ENCODE peak calls at places on chromosomes 16 and 17, in five cellular contexts. C is dorsolateral prefrontal cortex, M is lower lobe of right lung, I is bronchial epithelial cell, Z is upper lobe of right lung. J is an unnamed sample.
A peak's percentile ranks its signal among the peaks of the same experiment; 100 is the strongest.

GRCh38 chr16:51818342-51818944 is 667.4 kb upstream of the SALL1 start:
- DNase-seq in I (peak; percentile 48), C (no peak), Z (no peak), M (no peak), J (no peak)

GRCh38 chr16:68005786-68006286 is 6.6 kb upstream of the DPEP2 start:
- DNase-seq in M (peak; percentile 77), Z (peak; percentile 70), C (no peak), I (peak; percentile 90), J (peak; percentile 53)

GRCh38 chr17:7020894-7021664 is 1.8 kb upstream of the BCL6B start:
- DNase-seq in Z (no peak), I (no peak), M (no peak), C (no peak), J (no peak)

GRCh38 chr16:21645261-21645721 is 7.1 kb downstream of the IGSF6 start:
- DNase-seq in M (no peak), I (no peak), C (no peak), Z (no peak), J (peak; percentile 36)

GRCh38 chr16:89096768-89097527 is 3.3 kb downstream of the ACSF3 start:
- DNase-seq in M (no peak), I (no peak), C (no peak), Z (no peak), J (no peak)

GRCh38 chr16:81608515-81609209 is 164.1 kb downstream of the CMIP start:
- DNase-seq in Z (no peak), M (no peak), I (no peak), C (no peak), J (no peak)

GRCh38 chr17:45425125-45425983 is 7.3 kb downstream of the ARHGAP27 start:
- DNase-seq in Z (peak; percentile 91), C (no peak), I (peak; percentile 94), M (peak; percentile 88), J (no peak)

GRCh38 chr17:82876602-82877391 is 37.0 kb upstream of the ZNF750 start:
- DNase-seq in C (peak; percentile 82), I (peak; percentile 80), Z (peak; percentile 92), M (peak; percentile 90), J (no peak)

GRCh38 chr17:2266045-2266864 is 37.3 kb downstream of the SMG6 start:
- DNase-seq in Z (no peak), C (no peak), M (no peak), I (no peak), J (peak; percentile 78)

GRCh38 chr16:15897386-15897785 is 9.0 kb upstream of the CEP20 start:
- DNase-seq in C (no peak), Z (no peak), M (no peak), I (no peak), J (no peak)

GRCh38 chr16:13056607-13057006 is 155.2 kb downstream of the SHISA9 start:
- DNase-seq in M (no peak), I (no peak), C (no peak), Z (no peak), J (no peak)

GRCh38 chr16:84103678-84104077 is 13.1 kb downstream of the MBTPS1 start:
- DNase-seq in C (no peak), I (peak; percentile 68), M (no peak), Z (no peak), J (no peak)

GRCh38 chr17:38542286-38542685 is 63.5 kb downstream of the SRCIN1 start:
- DNase-seq in C (no peak), M (no peak), Z (no peak), I (no peak), J (no peak)

GRCh38 chr17:78131172-78132085 is 858 bp downstream of the TMC8 start:
- DNase-seq in C (peak; percentile 69), M (no peak), Z (peak; percentile 79), I (no peak), J (peak; percentile 56)

GRCh38 chr17:17305282-17305801 is 2.2 kb downstream of the NT5M start:
- DNase-seq in Z (no peak), M (no peak), C (peak; percentile 53), I (no peak), J (peak; percentile 50)

GRCh38 chr16:54411555-54411954 is 125.0 kb upstream of the IRX3 start:
- DNase-seq in M (no peak), C (no peak), Z (no peak), I (no peak), J (no peak)

GRCh38 chr17:67156269-67157199 is 88.5 kb downstream of the HELZ start:
- DNase-seq in M (no peak), Z (no peak), I (peak; percentile 59), C (no peak), J (no peak)

GRCh38 chr17:3865166-3865565 is 19.1 kb upstream of the NCBP3 start:
- DNase-seq in C (no peak), Z (peak; percentile 80), I (peak; percentile 13), M (peak; percentile 62), J (no peak)

GRCh38 chr17:80799553-80800403 is 191.9 kb upstream of the CHMP6 start:
- DNase-seq in C (no peak), Z (no peak), M (no peak), I (no peak), J (no peak)

GRCh38 chr17:13671341-13671740 is 69.6 kb upstream of the HS3ST3A1 start:
- DNase-seq in I (no peak), M (no peak), Z (no peak), C (no peak), J (no peak)

GRCh38 chr16:12027091-12027490 is 50.6 kb downstream of the SNX29 start:
- DNase-seq in M (no peak), I (peak; percentile 88), Z (no peak), C (no peak), J (no peak)

GRCh38 chr17:5941258-5941657 is 128.9 kb upstream of the WSCD1 start:
- DNase-seq in I (no peak), Z (no peak), C (no peak), M (no peak), J (no peak)

GRCh38 chr17:65142247-65142646 is 5.1 kb downstream of the RGS9 start:
- DNase-seq in M (no peak), Z (no peak), C (no peak), I (no peak), J (no peak)

GRCh38 chr17:48647964-48648245 is 21.7 kb upstream of the HOXB9 start:
- DNase-seq in C (no peak), M (no peak), Z (no peak), I (no peak), J (no peak)
- TF ChIP-seq CTCF in C (no peak), M (no peak), Z (no peak), I (no peak), J (no peak)

GRCh38 chr16:87542531-87543102 is 49.8 kb upstream of the ZCCHC14 start:
- DNase-seq in C (no peak), I (no peak), M (no peak), Z (no peak), J (no peak)

GRCh38 chr16:87540072-87540976 is 47.5 kb upstream of the ZCCHC14 start:
- DNase-seq in I (no peak), C (no peak), M (no peak), Z (no peak), J (no peak)

GRCh38 chr16:87541882-87542234 is 49.0 kb upstream of the ZCCHC14 start:
- DNase-seq in M (no peak), Z (no peak), I (no peak), C (no peak), J (no peak)

GRCh38 chr16:87541004-87541881 is 48.4 kb upstream of the ZCCHC14 start:
- DNase-seq in Z (no peak), C (peak; percentile 63), I (peak; percentile 13), M (no peak), J (no peak)

DNA sequence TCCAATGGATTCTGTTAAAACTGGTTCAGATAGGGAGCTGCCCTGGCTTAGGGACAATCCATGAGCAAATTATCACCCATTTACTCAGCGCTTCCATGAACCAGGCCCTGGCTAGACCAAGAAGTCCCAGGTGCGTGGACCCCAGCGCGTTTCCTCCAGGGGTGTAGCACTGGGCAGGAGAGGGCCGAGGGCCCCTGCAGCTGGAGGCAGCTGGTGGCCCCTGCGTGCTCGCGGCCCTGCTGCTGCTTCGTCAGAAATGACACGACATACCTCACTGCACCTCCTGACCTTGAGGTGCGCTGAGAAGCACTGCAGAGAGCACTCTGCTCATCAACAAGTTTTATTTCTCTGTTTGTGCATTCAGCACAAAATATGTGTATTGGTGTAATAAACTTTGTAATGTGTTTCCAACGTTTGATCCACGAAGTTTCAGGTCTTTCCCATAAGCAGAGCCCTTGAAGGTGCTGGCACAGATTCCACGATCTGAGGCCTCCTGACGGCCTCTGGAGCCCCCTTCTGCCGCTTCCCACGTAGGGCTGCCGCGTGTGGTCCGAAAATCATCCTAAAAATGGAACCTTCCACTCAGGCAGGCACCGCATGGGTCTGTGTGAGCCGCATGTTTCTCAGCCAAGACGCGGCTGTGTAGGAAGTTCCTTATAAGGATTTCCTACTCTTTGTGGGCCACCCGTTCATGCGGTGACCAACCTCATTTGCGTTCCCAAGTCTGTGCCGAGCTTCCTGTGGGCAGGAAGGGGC is 50.8 kb upstream of the ZCCHC14 start:
- DNase-seq in Z (no peak), M (no peak), I (no peak), C (no peak), J (no peak)
- TF ChIP-seq CTCF in Z (no peak), M (no peak), I (no peak), C (no peak), J (no peak)

DNA sequence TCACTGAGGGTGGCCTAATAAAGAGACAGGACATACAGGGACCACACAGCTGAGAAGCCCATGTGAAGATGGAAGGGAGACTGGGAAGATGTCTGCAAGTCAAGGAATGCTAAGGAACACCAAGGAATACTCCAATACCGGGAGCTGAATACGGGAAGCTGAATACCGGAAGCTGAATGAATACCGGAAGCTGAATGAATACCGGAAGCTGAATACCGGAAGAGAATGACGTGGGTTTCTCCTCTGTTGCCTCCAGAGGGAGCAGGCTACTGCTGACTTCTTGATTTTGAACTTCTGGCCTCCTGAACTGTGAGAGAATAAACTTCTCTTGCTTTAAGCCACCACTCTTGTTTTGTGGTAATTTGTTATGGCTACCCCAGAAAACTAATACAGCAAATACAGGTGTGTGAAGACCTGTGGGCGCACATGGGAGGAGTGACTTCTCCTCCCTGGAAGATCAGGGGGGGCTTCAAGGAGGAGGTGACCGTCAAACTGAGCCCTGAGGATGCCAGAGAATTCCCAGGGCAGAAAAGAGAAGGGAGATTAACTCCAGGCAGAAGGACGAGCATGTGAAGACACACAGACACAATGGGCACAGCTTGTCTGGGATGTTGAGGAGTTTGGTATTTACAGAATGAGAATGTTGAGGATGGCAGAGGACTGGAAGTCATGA is 259.9 kb downstream of the IRF8 start:
- DNase-seq in C (no peak), Z (no peak), M (no peak), I (no peak), J (no peak)
- TF ChIP-seq CTCF in C (no peak), Z (no peak), M (peak; percentile 10), I (no peak), J (no peak)

DNA sequence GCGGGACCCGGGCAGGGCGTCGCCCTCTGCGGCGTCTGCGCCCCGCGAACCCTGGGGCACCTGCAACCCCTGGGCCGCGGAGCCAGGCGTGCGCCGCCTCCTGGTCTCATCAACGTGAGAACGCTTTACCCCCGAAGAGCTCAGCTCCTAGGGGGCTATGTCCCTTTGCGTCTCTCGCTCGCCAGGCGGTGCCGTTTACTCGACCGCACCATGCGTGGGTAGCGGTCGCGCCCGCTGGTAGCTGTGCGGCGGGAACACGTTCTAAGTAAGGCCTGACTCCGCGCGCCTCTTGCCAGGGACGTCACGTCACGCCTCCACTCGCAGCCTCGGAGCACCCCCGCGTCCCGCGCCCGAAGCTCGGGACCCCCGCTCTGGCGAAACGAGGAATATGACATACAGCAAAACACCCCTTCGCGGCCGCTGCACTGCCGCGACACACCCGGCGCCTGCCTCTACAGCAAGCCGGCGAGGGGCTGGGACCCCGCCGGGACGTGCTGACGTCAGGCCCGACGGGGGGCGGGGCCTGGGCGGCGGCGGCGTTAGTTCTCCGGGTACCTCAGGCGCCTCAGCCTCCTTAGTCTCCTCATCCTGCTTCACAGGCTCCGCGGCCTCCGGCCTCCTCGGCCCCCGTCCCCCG is at the start of gene RAB11FIP3:
- DNase-seq in I (peak; percentile 37), Z (peak; percentile 92), M (peak; percentile 86), C (peak; percentile 93), J (peak; percentile 84)
- TF ChIP-seq CTCF in I (peak; percentile 46), Z (peak; percentile 20), M (peak; percentile 19), C (peak; percentile 55), J (peak; percentile 17)

GRCh38 chr17:29243792-29244191 is 2.9 kb upstream of the CRYBA1 start:
- DNase-seq in I (no peak), M (no peak), C (no peak), Z (no peak), J (no peak)
- TF ChIP-seq CTCF in I (peak; percentile 62), M (no peak), C (peak; percentile 45), Z (no peak), J (no peak)

J was measured in natural killer cell.